ENCODE peak calls at places on chromosomes 2 and 18, in eight cellular contexts. One of them, this sample, is unnamed.

GRCh38 chr2:189104926-189105325 is 74.6 kb downstream of the COL5A2 start:
- DNase-seq in putamen: no peak
- DNase-seq in uterus: no peak
- DNase-seq in skeletal muscle cell: no peak
- DNase-seq in right cardiac atrium: no peak
- DNase-seq in A549: no peak
- DNase-seq in AG10803: no peak
- DNase-seq in GM23248: no peak
- DNase-seq in this sample: no peak

GRCh38 chr2:32671885-32672519 is 44.2 kb downstream of the TTC27 start:
- DNase-seq in GM23248: peak; percentile 40
- DNase-seq in skeletal muscle cell: no peak
- DNase-seq in right cardiac atrium: no peak
- DNase-seq in A549: no peak
- DNase-seq in putamen: no peak
- DNase-seq in AG10803: peak; percentile 73
- DNase-seq in uterus: no peak
- DNase-seq in this sample: no peak

GRCh38 chr2:86807462-86808275 is 17.0 kb upstream of the CD8A start:
- DNase-seq in uterus: no peak
- DNase-seq in A549: peak; percentile 90
- DNase-seq in skeletal muscle cell: no peak
- DNase-seq in putamen: peak; percentile 58
- DNase-seq in AG10803: no peak
- DNase-seq in right cardiac atrium: peak; percentile 79
- DNase-seq in GM23248: peak; percentile 33
- DNase-seq in this sample: no peak

GRCh38 chr2:207288628-207289027 is 122.9 kb upstream of the KLF7 start:
- DNase-seq in GM23248: no peak
- DNase-seq in uterus: no peak
- DNase-seq in skeletal muscle cell: no peak
- DNase-seq in A549: no peak
- DNase-seq in right cardiac atrium: no peak
- DNase-seq in putamen: no peak
- DNase-seq in AG10803: no peak
- DNase-seq in this sample: no peak

GRCh38 chr18:36672437-36673344 is 156.1 kb downstream of the TPGS2 start:
- DNase-seq in uterus: no peak
- DNase-seq in putamen: no peak
- DNase-seq in A549: peak; percentile 31
- DNase-seq in right cardiac atrium: peak; percentile 59
- DNase-seq in skeletal muscle cell: no peak
- DNase-seq in AG10803: peak; percentile 54
- DNase-seq in GM23248: peak; percentile 73
- DNase-seq in this sample: no peak

GRCh38 chr18:77207540-77207939 is 42.1 kb upstream of the GALR1 start:
- DNase-seq in skeletal muscle cell: no peak
- DNase-seq in A549: peak; percentile 68
- DNase-seq in putamen: peak; percentile 11
- DNase-seq in GM23248: peak; percentile 89
- DNase-seq in right cardiac atrium: peak; percentile 88
- DNase-seq in AG10803: peak; percentile 93
- DNase-seq in uterus: peak; percentile 86
- DNase-seq in this sample: peak; percentile 57

GRCh38 chr2:24075915-24076848 is at the start of gene SF3B6:
- DNase-seq in A549: peak; percentile 99
- DNase-seq in putamen: peak; percentile 98
- DNase-seq in uterus: peak; percentile 97
- DNase-seq in AG10803: peak; percentile 98
- DNase-seq in right cardiac atrium: peak; percentile 99
- DNase-seq in GM23248: peak; percentile 100
- DNase-seq in skeletal muscle cell: peak; percentile 94
- DNase-seq in this sample: peak; percentile 96

GRCh38 chr2:136135462-136135861 is 17.5 kb upstream of the CXCR4 start:
- DNase-seq in right cardiac atrium: no peak
- DNase-seq in putamen: no peak
- DNase-seq in skeletal muscle cell: no peak
- DNase-seq in A549: no peak
- DNase-seq in AG10803: no peak
- DNase-seq in uterus: no peak
- DNase-seq in GM23248: no peak
- DNase-seq in this sample: no peak

GRCh38 chr2:31031132-31031706 is 107.0 kb downstream of the GALNT14 start:
- DNase-seq in A549: no peak
- DNase-seq in uterus: no peak
- DNase-seq in AG10803: no peak
- DNase-seq in right cardiac atrium: no peak
- DNase-seq in putamen: no peak
- DNase-seq in GM23248: no peak
- DNase-seq in skeletal muscle cell: no peak
- DNase-seq in this sample: no peak

GRCh38 chr2:17879913-17880274 is 1.4 kb downstream of the KCNS3 start:
- DNase-seq in A549: no peak
- DNase-seq in GM23248: no peak
- DNase-seq in putamen: no peak
- DNase-seq in skeletal muscle cell: no peak
- DNase-seq in AG10803: no peak
- DNase-seq in right cardiac atrium: no peak
- DNase-seq in uterus: no peak
- DNase-seq in this sample: no peak

GRCh38 chr18:3154214-3154613 is 65.6 kb downstream of the MYOM1 start:
- DNase-seq in putamen: no peak
- DNase-seq in skeletal muscle cell: no peak
- DNase-seq in AG10803: no peak
- DNase-seq in uterus: no peak
- DNase-seq in GM23248: no peak
- DNase-seq in right cardiac atrium: no peak
- DNase-seq in A549: no peak
- DNase-seq in this sample: no peak

GRCh38 chr2:181396575-181397062 is 60.6 kb upstream of the ITGA4 start:
- DNase-seq in skeletal muscle cell: no peak
- DNase-seq in GM23248: peak; percentile 14
- DNase-seq in putamen: no peak
- DNase-seq in A549: no peak
- DNase-seq in uterus: no peak
- DNase-seq in right cardiac atrium: no peak
- DNase-seq in AG10803: peak; percentile 71
- DNase-seq in this sample: no peak

GRCh38 chr2:63463142-63463541 is 125.1 kb downstream of the WDPCP start:
- DNase-seq in uterus: no peak
- DNase-seq in AG10803: no peak
- DNase-seq in skeletal muscle cell: no peak
- DNase-seq in A549: no peak
- DNase-seq in putamen: no peak
- DNase-seq in GM23248: no peak
- DNase-seq in right cardiac atrium: no peak
- DNase-seq in this sample: no peak

GRCh38 chr2:196244966-196245365 is 73.6 kb upstream of the STK17B start:
- DNase-seq in uterus: no peak
- DNase-seq in GM23248: peak; percentile 72
- DNase-seq in A549: no peak
- DNase-seq in right cardiac atrium: no peak
- DNase-seq in skeletal muscle cell: no peak
- DNase-seq in putamen: no peak
- DNase-seq in AG10803: no peak
- DNase-seq in this sample: no peak

GRCh38 chr2:128155970-128156369 is 65.0 kb downstream of the UGGT1 start:
- DNase-seq in putamen: no peak
- DNase-seq in AG10803: no peak
- DNase-seq in GM23248: no peak
- DNase-seq in A549: no peak
- DNase-seq in right cardiac atrium: no peak
- DNase-seq in skeletal muscle cell: no peak
- DNase-seq in uterus: no peak
- DNase-seq in this sample: no peak

GRCh38 chr18:78542204-78542603 is 437.4 kb upstream of the SALL3 start:
- DNase-seq in A549: peak; percentile 45
- DNase-seq in putamen: peak; percentile 22
- DNase-seq in AG10803: no peak
- DNase-seq in skeletal muscle cell: no peak
- DNase-seq in uterus: no peak
- DNase-seq in right cardiac atrium: peak; percentile 90
- DNase-seq in GM23248: no peak
- DNase-seq in this sample: peak; percentile 72

GRCh38 chr2:23513245-23513880 is 128.4 kb downstream of the KLHL29 start:
- DNase-seq in right cardiac atrium: no peak
- DNase-seq in GM23248: no peak
- DNase-seq in AG10803: no peak
- DNase-seq in putamen: no peak
- DNase-seq in uterus: peak; percentile 54
- DNase-seq in A549: no peak
- DNase-seq in skeletal muscle cell: no peak
- DNase-seq in this sample: no peak

GRCh38 chr2:229627728-229628127 is 86.6 kb downstream of the DNER start:
- DNase-seq in putamen: no peak
- DNase-seq in AG10803: no peak
- DNase-seq in GM23248: no peak
- DNase-seq in right cardiac atrium: no peak
- DNase-seq in uterus: no peak
- DNase-seq in A549: no peak
- DNase-seq in skeletal muscle cell: no peak
- DNase-seq in this sample: no peak